ENCODE peak calls at places on chromosome 5, in four cellular contexts. One of them, this sample, is unnamed.

GRCh38 chr5:56309262-56309826 is 76.2 kb upstream of the ANKRD55 start:
- DNase-seq in trophoblast cell: no peak
- DNase-seq in IMR-90: peak
- DNase-seq in mesenchymal stem cell: peak
- DNase-seq in this sample: no peak

GRCh38 chr5:107554776-107555424 is 115.8 kb downstream of the EFNA5 start:
- DNase-seq in trophoblast cell: peak
- DNase-seq in IMR-90: no peak
- DNase-seq in mesenchymal stem cell: no peak
- DNase-seq in this sample: no peak

GRCh38 chr5:172524573-172525021 is 70.3 kb upstream of the SH3PXD2B start:
- DNase-seq in trophoblast cell: peak
- DNase-seq in IMR-90: no peak
- DNase-seq in mesenchymal stem cell: no peak
- DNase-seq in this sample: no peak

GRCh38 chr5:151215546-151215880 is 8.4 kb downstream of the CCDC69 start:
- DNase-seq in trophoblast cell: no peak
- DNase-seq in IMR-90: no peak
- DNase-seq in mesenchymal stem cell: no peak
- DNase-seq in this sample: no peak

GRCh38 chr5:159826351-159827222 is 89.7 kb upstream of the ADRA1B start:
- DNase-seq in trophoblast cell: peak
- DNase-seq in IMR-90: peak
- DNase-seq in mesenchymal stem cell: peak
- DNase-seq in this sample: peak

GRCh38 chr5:158525663-158526062 is 574.1 kb downstream of the EBF1 start:
- DNase-seq in trophoblast cell: no peak
- DNase-seq in IMR-90: no peak
- DNase-seq in mesenchymal stem cell: no peak
- DNase-seq in this sample: no peak

GRCh38 chr5:156617426-156617825 is 232.7 kb upstream of the PPP1R2B start:
- DNase-seq in trophoblast cell: no peak
- DNase-seq in IMR-90: no peak
- DNase-seq in mesenchymal stem cell: no peak
- DNase-seq in this sample: no peak

GRCh38 chr5:141496038-141496437 is 7.2 kb downstream of the PCDHGC5 start:
- DNase-seq in trophoblast cell: no peak
- DNase-seq in IMR-90: no peak
- DNase-seq in mesenchymal stem cell: no peak
- DNase-seq in this sample: peak

GRCh38 chr5:72955143-72955767 is 586 bp upstream of the FCHO2 start:
- DNase-seq in trophoblast cell: peak
- DNase-seq in IMR-90: no peak
- DNase-seq in mesenchymal stem cell: no peak
- DNase-seq in this sample: peak

GRCh38 chr5:11251242-11251641 is 490.2 kb upstream of the DAP start:
- DNase-seq in trophoblast cell: peak
- DNase-seq in IMR-90: peak
- DNase-seq in mesenchymal stem cell: peak
- DNase-seq in this sample: no peak

GRCh38 chr5:96752341-96753016 is 55.3 kb downstream of the ERAP1 start:
- DNase-seq in trophoblast cell: peak
- DNase-seq in IMR-90: peak
- DNase-seq in mesenchymal stem cell: peak
- DNase-seq in this sample: no peak

GRCh38 chr5:2686725-2687124 is 64.8 kb downstream of the IRX2 start:
- DNase-seq in trophoblast cell: no peak
- DNase-seq in IMR-90: no peak
- DNase-seq in mesenchymal stem cell: no peak
- DNase-seq in this sample: peak
- H4K8ac ChIP-seq in trophoblast cell: no peak
- H4K8ac ChIP-seq in IMR-90: no peak
- H4K8ac ChIP-seq in mesenchymal stem cell: no peak
- H4K8ac ChIP-seq in this sample: no peak

DNA sequence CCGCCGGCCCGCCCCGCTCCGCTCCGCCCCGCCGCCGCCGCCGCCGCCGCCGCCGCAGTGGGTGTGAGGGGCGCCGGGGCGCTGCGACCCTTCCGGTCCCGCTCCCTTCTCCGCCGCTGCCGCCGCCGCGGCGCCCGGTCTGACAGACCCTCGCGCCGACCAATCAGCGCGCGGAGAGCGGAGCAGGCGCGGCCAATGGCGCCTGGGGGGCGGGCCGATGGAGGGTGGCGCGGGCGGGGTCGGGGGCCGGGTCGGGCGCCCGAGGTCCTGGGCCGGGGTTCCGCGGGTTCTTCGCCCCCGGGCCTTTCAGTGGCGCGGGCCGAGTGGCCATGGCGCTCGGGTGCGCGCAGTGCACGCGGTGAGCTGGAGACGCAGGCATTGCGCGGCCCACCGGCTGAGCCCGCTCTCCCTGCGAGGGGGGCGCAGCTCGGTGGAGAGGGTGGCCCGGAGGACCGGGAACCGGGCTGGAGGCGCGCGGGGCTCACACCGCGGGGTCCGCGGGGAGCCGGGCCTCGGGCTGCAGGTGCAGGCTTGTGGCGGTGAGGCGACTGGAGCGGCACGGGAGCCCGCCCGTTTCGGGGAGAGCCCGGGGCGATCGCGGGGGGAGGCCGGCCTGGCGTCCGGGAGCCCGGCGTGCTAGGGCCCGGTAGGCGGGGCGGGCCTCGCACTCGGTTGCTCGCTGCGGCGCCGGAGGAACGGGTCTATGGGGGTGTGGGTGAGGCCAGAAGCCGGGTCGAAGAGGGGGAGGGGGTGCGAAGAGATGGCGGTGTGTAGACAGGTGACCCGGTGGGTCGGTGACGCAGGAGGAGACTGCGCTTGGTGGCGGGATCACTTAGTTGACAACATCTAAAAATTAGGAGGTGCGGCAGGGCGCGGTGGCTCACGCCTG is at the start of gene MAPK9:
- DNase-seq in trophoblast cell: peak
- DNase-seq in IMR-90: peak
- DNase-seq in mesenchymal stem cell: peak
- DNase-seq in this sample: peak
- H2BK5ac ChIP-seq in trophoblast cell: peak
- H2BK5ac ChIP-seq in IMR-90: peak
- H2BK5ac ChIP-seq in mesenchymal stem cell: no peak
- H2BK5ac ChIP-seq in this sample: no peak

GRCh38 chr5:86570427-86571083 is 47.2 kb upstream of the COX7C start:
- DNase-seq in trophoblast cell: no peak
- DNase-seq in IMR-90: no peak
- DNase-seq in mesenchymal stem cell: no peak
- DNase-seq in this sample: no peak

DNA sequence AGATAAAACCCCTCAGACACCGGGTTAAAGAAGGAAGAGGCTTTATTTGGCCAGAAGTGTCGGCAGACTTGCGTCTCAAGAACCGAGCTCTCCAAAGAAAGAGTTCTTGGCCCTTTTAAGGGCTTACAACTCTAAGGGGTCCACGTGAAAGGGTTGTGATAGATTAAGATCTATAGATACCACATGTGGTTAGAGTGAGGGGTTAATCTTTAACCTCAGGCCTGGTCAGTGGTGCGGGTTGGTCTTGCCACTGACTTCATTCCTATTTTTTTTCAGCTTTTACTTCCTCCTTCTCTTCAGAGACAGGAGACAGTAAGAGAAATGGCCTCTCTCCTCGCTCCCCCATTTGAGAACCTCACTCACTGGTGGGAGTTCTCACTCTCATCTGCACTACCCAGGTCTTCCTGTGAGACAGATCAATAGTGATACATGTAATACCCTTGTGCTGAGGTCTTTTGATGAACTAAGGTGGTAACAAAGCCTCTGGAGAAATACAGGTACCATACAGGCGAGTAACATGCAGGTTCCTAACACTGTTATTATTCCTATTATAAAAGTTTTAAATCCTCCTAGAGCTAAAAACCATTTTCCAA is 52.4 kb upstream of the COX7C start:
- DNase-seq in trophoblast cell: no peak
- DNase-seq in IMR-90: no peak
- DNase-seq in mesenchymal stem cell: no peak
- DNase-seq in this sample: no peak
- H4K8ac ChIP-seq in trophoblast cell: no peak
- H4K8ac ChIP-seq in IMR-90: no peak
- H4K8ac ChIP-seq in mesenchymal stem cell: no peak
- H4K8ac ChIP-seq in this sample: no peak

GRCh38 chr5:74035521-74035937 is 409.5 kb downstream of the ARHGEF28 start:
- DNase-seq in trophoblast cell: peak
- DNase-seq in IMR-90: peak
- DNase-seq in mesenchymal stem cell: peak
- DNase-seq in this sample: peak
- H2BK5ac ChIP-seq in trophoblast cell: no peak
- H2BK5ac ChIP-seq in IMR-90: no peak
- H2BK5ac ChIP-seq in mesenchymal stem cell: no peak
- H2BK5ac ChIP-seq in this sample: no peak

DNA sequence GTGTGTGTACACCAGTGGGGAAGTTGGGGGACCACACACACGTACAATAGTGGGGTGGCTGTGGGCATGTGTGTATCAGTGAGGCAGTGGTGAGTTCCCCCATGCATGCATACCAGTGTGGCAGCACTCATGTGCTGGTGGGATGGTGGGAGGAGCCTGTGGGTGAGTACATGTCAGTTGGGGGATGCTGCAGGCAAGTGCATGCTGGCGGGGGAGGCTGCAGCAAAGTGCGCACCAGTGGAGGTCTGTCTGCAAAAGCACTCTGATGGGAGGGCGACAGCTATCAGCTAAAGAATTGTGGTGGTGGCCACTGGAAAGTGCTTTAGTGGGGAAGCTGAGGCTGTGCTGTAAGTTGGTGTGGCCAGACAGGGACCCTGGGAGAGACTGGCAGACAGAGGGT is 418.8 kb downstream of the KIAA0825 start:
- DNase-seq in trophoblast cell: no peak
- DNase-seq in IMR-90: no peak
- DNase-seq in mesenchymal stem cell: no peak
- DNase-seq in this sample: no peak
- H4K8ac ChIP-seq in trophoblast cell: no peak
- H4K8ac ChIP-seq in IMR-90: no peak
- H4K8ac ChIP-seq in mesenchymal stem cell: no peak
- H4K8ac ChIP-seq in this sample: no peak

GRCh38 chr5:133082128-133082527 is 30.3 kb downstream of the HSPA4 start:
- DNase-seq in trophoblast cell: no peak
- DNase-seq in IMR-90: peak
- DNase-seq in mesenchymal stem cell: no peak
- DNase-seq in this sample: no peak

GRCh38 chr5:133081716-133082115 is 29.9 kb downstream of the HSPA4 start:
- DNase-seq in trophoblast cell: no peak
- DNase-seq in IMR-90: no peak
- DNase-seq in mesenchymal stem cell: no peak
- DNase-seq in this sample: no peak

GRCh38 chr5:133075572-133076536 is 24.0 kb downstream of the HSPA4 start:
- DNase-seq in trophoblast cell: no peak
- DNase-seq in IMR-90: no peak
- DNase-seq in mesenchymal stem cell: no peak
- DNase-seq in this sample: no peak

GRCh38 chr5:133081036-133081435 is 29.2 kb downstream of the HSPA4 start:
- DNase-seq in trophoblast cell: peak
- DNase-seq in IMR-90: no peak
- DNase-seq in mesenchymal stem cell: no peak
- DNase-seq in this sample: no peak

GRCh38 chr5:133079048-133079447 is 27.2 kb downstream of the HSPA4 start:
- DNase-seq in trophoblast cell: no peak
- DNase-seq in IMR-90: no peak
- DNase-seq in mesenchymal stem cell: peak
- DNase-seq in this sample: no peak
- H2BK5ac ChIP-seq in trophoblast cell: no peak
- H2BK5ac ChIP-seq in IMR-90: no peak
- H2BK5ac ChIP-seq in mesenchymal stem cell: no peak
- H2BK5ac ChIP-seq in this sample: no peak

DNA sequence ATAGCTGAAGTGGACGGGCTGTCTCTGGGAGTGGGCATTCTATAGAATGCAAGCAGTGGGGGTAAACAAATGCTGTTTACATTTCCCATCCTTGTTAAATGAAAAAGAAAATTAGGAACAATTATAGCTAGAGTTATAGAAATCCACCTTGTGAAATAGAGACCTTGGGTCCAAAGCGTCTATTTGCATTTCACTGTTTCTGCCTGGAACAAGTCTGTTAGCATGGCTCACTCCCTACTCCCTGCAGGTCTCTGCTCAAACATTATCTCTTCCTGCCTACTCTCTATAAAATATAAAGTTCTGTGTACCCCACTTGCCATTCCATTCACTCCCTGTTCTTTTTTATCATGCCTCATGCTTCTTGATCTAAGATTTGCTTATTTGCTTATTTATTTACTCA is 975.7 kb upstream of the WWC1 start:
- DNase-seq in trophoblast cell: no peak
- DNase-seq in IMR-90: no peak
- DNase-seq in mesenchymal stem cell: no peak
- DNase-seq in this sample: no peak
- H4K8ac ChIP-seq in trophoblast cell: no peak
- H4K8ac ChIP-seq in IMR-90: no peak
- H4K8ac ChIP-seq in mesenchymal stem cell: no peak
- H4K8ac ChIP-seq in this sample: no peak

GRCh38 chr5:1342268-1342667 is 2.6 kb downstream of the CLPTM1L start:
- DNase-seq in trophoblast cell: no peak
- DNase-seq in IMR-90: no peak
- DNase-seq in mesenchymal stem cell: no peak
- DNase-seq in this sample: no peak

GRCh38 chr5:1344975-1345838 is at the start of gene CLPTM1L:
- DNase-seq in trophoblast cell: peak
- DNase-seq in IMR-90: peak
- DNase-seq in mesenchymal stem cell: peak
- DNase-seq in this sample: peak

GRCh38 chr5:1343315-1343751 is 1.6 kb downstream of the CLPTM1L start:
- DNase-seq in trophoblast cell: no peak
- DNase-seq in IMR-90: no peak
- DNase-seq in mesenchymal stem cell: peak
- DNase-seq in this sample: no peak

GRCh38 chr5:1345876-1346626 is 1.2 kb upstream of the CLPTM1L start:
- DNase-seq in trophoblast cell: no peak
- DNase-seq in IMR-90: no peak
- DNase-seq in mesenchymal stem cell: no peak
- DNase-seq in this sample: no peak

DNA sequence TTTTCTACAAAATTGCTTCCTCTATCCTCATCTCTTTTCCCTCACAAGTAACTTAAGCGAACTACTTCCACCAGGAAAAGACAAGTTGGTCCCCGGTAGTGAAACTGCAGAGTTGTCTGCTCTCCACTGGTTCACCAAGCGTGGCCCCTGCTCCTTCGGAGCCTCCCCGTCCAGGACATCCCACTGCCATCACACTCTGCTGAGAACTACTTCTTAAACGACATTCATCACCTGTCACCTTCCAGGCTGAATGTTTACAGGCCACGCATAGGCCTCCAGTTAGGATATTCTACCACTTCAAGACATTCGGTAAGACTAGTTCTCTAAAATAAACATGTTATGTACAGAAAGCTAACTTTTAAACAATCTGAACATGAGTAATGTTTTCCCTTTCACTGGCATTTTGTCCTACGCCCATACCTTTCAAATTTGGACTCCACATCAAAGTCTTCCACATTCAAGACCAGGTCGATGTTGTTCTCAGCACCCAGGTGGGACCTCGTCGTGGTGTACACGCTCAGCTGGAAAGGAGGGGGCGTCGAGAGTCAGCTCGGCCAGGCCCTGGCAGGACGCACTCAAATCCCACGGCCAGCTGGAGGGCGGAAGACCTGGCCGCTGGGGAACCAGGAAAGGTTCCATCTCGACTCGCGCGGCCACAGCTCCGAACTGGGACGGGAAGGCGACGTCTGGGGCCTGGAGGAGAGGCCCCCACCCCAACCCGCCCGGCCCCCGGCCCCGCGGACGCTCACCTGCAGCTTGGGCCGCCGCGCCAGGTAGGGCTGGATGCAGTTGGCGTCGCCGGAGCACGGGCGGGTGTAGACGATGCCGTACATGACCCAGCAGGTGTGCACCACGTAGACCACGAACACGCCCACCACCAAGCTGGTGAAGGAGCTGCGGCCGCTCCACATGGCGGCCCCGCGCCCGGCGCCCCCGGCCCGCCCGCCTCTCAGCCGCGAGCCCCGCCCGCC is 683 bp downstream of the CLPTM1L start:
- DNase-seq in trophoblast cell: no peak
- DNase-seq in IMR-90: peak
- DNase-seq in mesenchymal stem cell: peak
- DNase-seq in this sample: no peak
- H2BK5ac ChIP-seq in trophoblast cell: no peak
- H2BK5ac ChIP-seq in IMR-90: no peak
- H2BK5ac ChIP-seq in mesenchymal stem cell: no peak
- H2BK5ac ChIP-seq in this sample: no peak